ENCODE peak calls at places on chromosomes 3 and 15, in four cellular contexts. F is HCT116, D is adrenal gland, M is foreskin keratinocyte. A is an unnamed sample.
A peak's percentile ranks its signal among the peaks of the same experiment; 100 is the strongest.

GRCh38 chr3:37456270-37456708 is 281.9 kb upstream of the LRRFIP2 start:
- DNase-seq in F (no peak), D (peak; percentile 80), M (no peak), A (no peak)

GRCh38 chr3:42195879-42196330 is 70.1 kb downstream of the CCK start:
- DNase-seq in F (no peak), D (no peak), M (no peak), A (no peak)

GRCh38 chr3:187336322-187336721 is 31.9 kb upstream of the RTP4 start:
- DNase-seq in F (no peak), D (no peak), M (no peak), A (no peak)

GRCh38 chr3:129593595-129594339 is 12.7 kb downstream of the PLXND1 start:
- DNase-seq in F (no peak), D (no peak), M (no peak), A (no peak)

GRCh38 chr15:58222698-58223097 is 84.5 kb downstream of the AQP9 start:
- DNase-seq in F (no peak), D (no peak), M (peak; percentile 18), A (no peak)

GRCh38 chr3:119418641-119419040 is 44.8 kb downstream of the TMEM39A start:
- DNase-seq in F (no peak), D (no peak), M (no peak), A (no peak)

GRCh38 chr3:32399030-32399620 is 7.5 kb downstream of the CMTM7 start:
- DNase-seq in F (no peak), D (no peak), M (no peak), A (no peak)

GRCh38 chr15:65521355-65521754 is 3.9 kb upstream of the DPP8 start:
- DNase-seq in F (no peak), D (no peak), M (no peak), A (no peak)

GRCh38 chr3:126781889-126782491 is 78.0 kb downstream of the CHCHD6 start:
- DNase-seq in F (no peak), D (no peak), M (peak; percentile 74), A (peak; percentile 36)

GRCh38 chr3:185176756-185177359 is 24.0 kb upstream of the C3orf70 start:
- DNase-seq in F (peak; percentile 8), D (no peak), M (no peak), A (peak; percentile 38)

GRCh38 chr3:185172086-185173049 is 19.5 kb upstream of the C3orf70 start:
- DNase-seq in F (no peak), D (no peak), M (no peak), A (no peak)

DNA sequence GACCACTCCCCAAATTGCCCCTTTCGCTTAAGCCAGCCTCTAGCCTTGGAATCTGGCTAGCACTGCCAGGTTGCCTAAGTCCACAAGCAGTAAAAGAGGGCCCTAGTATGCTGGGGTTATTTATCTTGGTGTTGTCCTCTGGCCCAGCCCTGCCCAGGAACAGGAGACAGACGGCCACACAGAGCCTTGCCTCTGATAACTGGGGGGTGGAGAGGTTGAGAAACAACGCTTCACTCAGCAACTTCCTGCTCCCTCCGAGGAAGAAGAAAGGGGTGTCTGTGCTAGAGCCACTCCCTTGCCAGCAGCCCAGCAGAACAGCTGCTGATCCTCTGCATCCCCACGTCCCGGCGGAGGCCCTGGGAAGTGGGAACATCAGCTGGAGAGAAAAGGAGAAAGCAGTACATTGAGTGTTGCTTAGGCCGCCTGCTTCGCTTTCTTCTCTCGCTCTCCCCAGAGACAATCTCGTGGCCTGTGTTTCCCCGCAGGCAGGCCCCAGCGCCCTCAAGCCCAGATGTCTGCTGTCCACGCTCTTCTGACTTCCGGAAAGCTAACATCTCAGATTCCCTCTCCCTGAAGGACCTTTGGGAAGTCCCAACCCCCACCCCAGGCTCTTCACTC is 22.6 kb upstream of the C3orf70 start:
- DNase-seq in F (no peak), D (peak; percentile 31), M (no peak), A (no peak)
- H3K27ac ChIP-seq in F (no peak overlapping the region), D (no peak overlapping the region), M (no peak overlapping the region), A (no peak overlapping the region)

GRCh38 chr15:86961669-86962068 is 882.0 kb downstream of the AGBL1 start:
- DNase-seq in F (no peak), D (no peak), M (no peak), A (no peak)
- TF ChIP-seq CTCF in F (no peak), D (no peak), M (peak; percentile 14), A (no peak)

DNA sequence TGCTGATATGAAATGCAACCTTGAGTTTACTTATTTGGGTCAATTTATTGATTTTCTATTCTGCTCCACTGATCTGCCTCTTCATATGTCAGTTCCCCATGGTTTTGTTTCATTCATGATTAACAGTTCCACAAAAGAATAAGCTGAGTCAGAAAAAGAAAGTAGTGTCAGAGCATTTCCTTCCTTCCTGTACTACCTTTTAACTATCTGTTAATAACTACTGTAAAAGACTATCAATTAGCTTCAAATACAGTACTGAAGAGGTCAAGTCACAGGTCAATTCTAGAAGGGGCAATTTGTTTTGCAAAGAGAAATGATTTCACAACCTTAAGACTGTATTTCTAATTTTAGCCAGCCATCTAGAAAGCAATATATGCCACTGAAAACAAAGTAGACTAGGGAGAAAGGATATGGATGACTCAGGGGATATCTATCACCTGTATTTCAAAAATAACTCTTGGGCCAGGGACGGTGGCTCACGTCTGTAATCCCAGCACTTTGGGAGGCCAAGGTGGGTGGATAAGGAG is 129.5 kb downstream of the TFDP2 start:
- DNase-seq in F (no peak), D (no peak), M (peak; percentile 52), A (peak; percentile 22)
- H3K27ac ChIP-seq in F (peak overlapping the region; percentile 8), D (no peak overlapping the region), M (no peak overlapping the region), A (peak overlapping the region; percentile 62)

DNA sequence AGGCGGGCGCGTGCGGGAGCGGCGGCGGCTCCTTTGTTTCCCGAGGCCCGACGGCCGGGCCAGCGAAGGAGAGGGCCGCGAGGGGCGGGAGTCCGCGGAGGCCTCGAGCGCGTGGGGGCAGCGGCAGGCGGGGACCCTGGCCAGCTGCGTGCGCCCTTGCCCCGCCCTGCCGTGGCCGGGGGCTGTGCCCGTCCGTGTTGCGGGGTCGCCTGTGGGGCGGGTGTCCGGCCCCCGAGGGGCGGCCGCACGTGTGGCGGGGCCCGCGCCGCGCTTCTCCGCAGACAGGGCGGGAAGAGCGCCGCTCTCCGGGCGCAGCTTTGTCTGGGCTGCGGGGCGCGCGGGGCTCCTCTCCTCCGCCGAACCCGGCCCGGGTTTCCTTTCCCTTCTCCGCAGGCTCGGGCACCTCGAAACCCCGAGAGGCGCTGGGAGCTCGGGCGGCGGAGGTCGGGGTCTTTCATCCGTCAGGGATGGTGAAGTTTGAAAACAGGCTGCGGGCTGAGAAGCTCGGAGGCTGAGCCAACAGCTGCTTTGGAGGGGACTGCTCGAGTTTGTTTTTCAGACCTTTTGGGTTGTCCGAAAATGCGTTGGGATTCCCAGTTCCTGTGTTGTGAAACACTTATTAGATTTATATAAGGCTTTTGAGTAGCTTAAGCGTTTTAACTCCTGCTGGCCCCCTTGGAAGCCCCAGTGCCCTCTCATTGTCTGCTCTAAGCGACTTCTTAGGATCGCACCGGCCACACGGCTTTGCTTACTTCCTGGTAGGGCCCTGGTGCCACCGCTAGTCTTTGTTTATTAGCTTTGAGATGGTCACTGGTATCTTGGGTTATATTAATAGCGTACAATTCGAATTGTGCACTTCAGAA is 817 bp downstream of the USP3 start:
- DNase-seq in F (no peak), D (peak; percentile 67), M (no peak), A (no peak)
- TF ChIP-seq CTCF in F (no peak), D (peak; percentile 43), M (peak; percentile 35), A (peak; percentile 21)

DNA sequence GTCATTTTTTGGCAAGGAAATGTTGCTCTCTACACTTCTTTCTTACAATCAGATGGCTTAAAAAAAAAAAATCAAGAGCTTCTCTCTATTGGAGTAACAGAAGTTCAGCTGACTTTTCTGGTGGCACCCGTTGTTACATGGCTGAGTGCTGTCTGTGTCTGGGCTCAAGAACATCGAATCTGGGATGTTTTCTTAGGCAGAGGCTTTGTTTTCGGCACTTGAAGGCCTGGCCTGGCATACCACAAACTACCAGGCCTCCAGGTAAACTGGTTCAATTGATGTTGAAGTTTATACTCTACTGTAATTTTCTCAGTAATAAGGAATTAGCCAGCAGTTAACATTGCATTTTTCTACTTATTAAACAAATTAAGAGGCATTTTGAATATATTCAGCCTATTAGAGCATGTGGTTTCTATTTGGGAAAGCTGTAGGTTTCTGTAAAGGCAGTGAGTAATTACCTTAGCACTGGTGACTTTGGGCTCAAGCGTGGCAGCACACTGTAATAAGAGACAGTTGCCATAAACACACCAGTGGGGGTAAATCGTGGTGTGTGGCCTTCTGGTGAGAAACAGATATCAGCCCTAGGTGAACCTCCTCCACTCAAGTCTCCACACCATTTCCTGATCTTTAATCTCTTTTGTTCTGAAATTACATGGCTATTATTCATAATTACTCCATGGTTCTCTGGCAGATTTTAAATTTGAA is 544.7 kb downstream of the MECOM start:
- DNase-seq in F (no peak), D (no peak), M (no peak), A (no peak)
- H3K27ac ChIP-seq in F (no peak overlapping the region), D (no peak overlapping the region), M (no peak overlapping the region), A (no peak overlapping the region)

GRCh38 chr3:98328933-98329332 is 24.7 kb upstream of the OR5K4 start:
- DNase-seq in F (no peak), D (no peak), M (no peak), A (no peak)

GRCh38 chr3:98331329-98331728 is 22.3 kb upstream of the OR5K4 start:
- DNase-seq in F (no peak), D (no peak), M (no peak), A (no peak)

GRCh38 chr3:98339031-98339430 is 14.6 kb upstream of the OR5K4 start:
- DNase-seq in F (no peak), D (no peak), M (peak; percentile 42), A (peak; percentile 2)

GRCh38 chr3:98329392-98330124 is 24.1 kb upstream of the OR5K4 start:
- DNase-seq in F (peak; percentile 33), D (peak; percentile 23), M (peak; percentile 51), A (peak; percentile 41)

DNA sequence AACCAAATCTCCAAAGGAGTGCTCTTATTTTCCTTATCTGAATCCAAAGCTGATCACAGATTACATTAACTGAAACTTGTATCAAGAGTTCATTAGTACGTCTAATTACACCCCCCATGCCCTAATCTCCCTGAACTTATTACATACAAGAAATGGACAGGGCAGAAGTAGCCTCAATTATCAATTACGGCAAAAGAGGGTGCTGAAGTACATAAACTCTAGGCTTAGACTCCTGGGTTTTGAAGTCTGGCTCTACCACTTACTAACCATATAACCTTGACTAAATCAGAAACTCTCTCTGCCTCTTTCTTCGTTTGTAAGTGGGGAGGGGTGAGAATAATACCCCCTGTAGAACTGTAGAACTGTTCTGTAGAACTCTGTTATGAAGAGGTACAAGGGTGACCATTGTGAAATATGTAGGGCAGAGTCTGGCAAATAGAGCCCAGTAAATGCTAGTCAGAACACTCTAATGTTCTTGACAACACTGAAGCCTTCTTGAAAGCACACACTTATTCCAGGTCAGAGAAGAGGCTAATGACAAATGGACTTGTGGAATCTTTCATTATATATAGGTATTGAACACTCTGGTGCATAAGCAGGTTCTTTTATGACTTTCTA is 19.6 kb upstream of the OR5K4 start:
- DNase-seq in F (peak; percentile 43), D (no peak), M (no peak), A (no peak)
- TF ChIP-seq CTCF in F (peak; percentile 40), D (no peak), M (no peak), A (no peak)

A was measured in RWPE1.